ENCODE peak calls at places on chromosome 2, in four cellular contexts. N is KG1, M is iris pigment epithelial cell, I is AG09309. F is an unnamed sample.

GRCh38 chr2:38806001-38806400 is 28.0 kb downstream of the GEMIN6 start:
- DNase-seq in M (no peak), I (no peak), N (no peak), F (no peak)

GRCh38 chr2:197515798-197516761 is at the start of gene MOB4:
- DNase-seq in M (peak; percentile 93), I (peak; percentile 73), N (peak; percentile 95), F (peak; percentile 97)

GRCh38 chr2:186103276-186103675 is 364.7 kb downstream of the FSIP2 start:
- DNase-seq in N (no peak), I (no peak), M (no peak), F (no peak)

GRCh38 chr2:27804146-27804545 is 32.6 kb downstream of the MRPL33 start:
- DNase-seq in M (peak; percentile 58), I (no peak), N (no peak), F (no peak)

GRCh38 chr2:180656455-180656847 is 324.0 kb upstream of the UBE2E3 start:
- DNase-seq in M (peak; percentile 74), N (no peak), I (no peak), F (no peak)

GRCh38 chr2:147463881-147464520 is 380.8 kb upstream of the ACVR2A start:
- DNase-seq in M (no peak), N (no peak), I (no peak), F (no peak)

GRCh38 chr2:159600752-159601151 is 15.6 kb downstream of the BAZ2B start:
- DNase-seq in N (no peak), I (no peak), M (peak; percentile 79), F (no peak)

GRCh38 chr2:92073036-92073814 is 2798.0 kb upstream of the TEKT4 start:
- DNase-seq in M (no peak), I (no peak), N (no peak), F (peak; percentile 45)

GRCh38 chr2:167861574-167862193 is 385.7 kb downstream of the STK39 start:
- DNase-seq in N (no peak), I (no peak), M (no peak), F (no peak)

GRCh38 chr2:63661076-63661475 is 72.3 kb downstream of the MDH1 start:
- DNase-seq in N (no peak), I (peak; percentile 99), M (peak; percentile 97), F (no peak)

GRCh38 chr2:235390108-235390815 is 103.6 kb upstream of the AGAP1 start:
- DNase-seq in M (peak; percentile 30), I (peak; percentile 18), N (peak; percentile 61), F (no peak)

GRCh38 chr2:239820836-239821693 is 204.1 kb downstream of the NDUFA10 start:
- DNase-seq in N (no peak), I (no peak), M (no peak), F (peak; percentile 73)

GRCh38 chr2:30218814-30219213 is 12.5 kb upstream of the LBH start:
- DNase-seq in M (no peak), I (no peak), N (no peak), F (no peak)

GRCh38 chr2:239215136-239215925 is 185.5 kb downstream of the HDAC4 start:
- DNase-seq in M (no peak), I (no peak), N (no peak), F (no peak)

GRCh38 chr2:190469770-190470169 is 61.6 kb downstream of the MFSD6 start:
- DNase-seq in I (no peak), M (peak; percentile 54), N (no peak), F (no peak)

GRCh38 chr2:1882471-1882870 is 138.2 kb upstream of the PXDN start:
- DNase-seq in I (no peak), M (no peak), N (no peak), F (no peak)

GRCh38 chr2:28437142-28437835 is 44.6 kb downstream of the FOSL2 start:
- DNase-seq in N (no peak), I (no peak), M (no peak), F (no peak)

GRCh38 chr2:77086478-77086877 is 435.7 kb downstream of the LRRTM4 start:
- DNase-seq in M (no peak), I (no peak), N (no peak), F (no peak)

GRCh38 chr2:20599001-20599600 is 51.8 kb downstream of the HS1BP3 start:
- DNase-seq in N (no peak), I (no peak), M (no peak), F (peak; percentile 85)

GRCh38 chr2:109702250-109702985 is 88.3 kb downstream of the SOWAHC start:
- DNase-seq in I (peak; percentile 56), M (peak; percentile 92), N (no peak), F (no peak)

GRCh38 chr2:3299130-3299529 is 78.5 kb downstream of the EIPR1 start:
- DNase-seq in I (no peak), N (no peak), M (no peak), F (no peak)

GRCh38 chr2:42906557-42907380 is 114.4 kb upstream of the HAAO start:
- DNase-seq in N (no peak), M (peak; percentile 57), I (no peak), F (peak; percentile 88)

GRCh38 chr2:568639-568963 is 108.6 kb downstream of the TMEM18 start:
- DNase-seq in N (no peak), I (no peak), M (no peak), F (no peak)

GRCh38 chr2:104853926-104854506 is at the start of gene POU3F3:
- DNase-seq in N (no peak), I (no peak), M (no peak), F (peak; percentile 80)

GRCh38 chr2:128260239-128261138 is 58.2 kb downstream of the HS6ST1 start:
- DNase-seq in M (peak; percentile 80), N (no peak), I (peak; percentile 69), F (no peak)

GRCh38 chr2:59425292-59425691 is 1128.2 kb downstream of the BCL11A start:
- DNase-seq in I (no peak), N (no peak), M (peak; percentile 0), F (no peak)

GRCh38 chr2:235937936-235938335 is 230.2 kb downstream of the GBX2 start:
- DNase-seq in M (no peak), I (no peak), N (no peak), F (no peak)